ENCODE peak calls at places on chromosomes 4 and X, in four cellular contexts. U, H, X and W are unnamed samples. For H3K36me3 and H3K4me1, the result is how much of the 10 kb centered on the place peaks cover.

GRCh38 chr4:56976878-56977320 is 507 bp downstream of the NOA1 start:
- DNase-seq in X (no peak), U (peak), H (peak), W (peak)

GRCh38 chr4:16772366-16772850 is 126.0 kb downstream of the LDB2 start:
- DNase-seq in X (no peak), U (no peak), H (no peak), W (no peak)

GRCh38 chr4:65508169-65508568 is 162.1 kb downstream of the EPHA5 start:
- DNase-seq in U (peak), H (no peak), X (peak), W (no peak)

GRCh38 chrX:48498374-48498809 is 10.4 kb upstream of the PORCN start:
- DNase-seq in X (peak), U (peak), H (no peak), W (no peak)

GRCh38 chr4:142367326-142368188 is 478.5 kb downstream of the INPP4B start:
- DNase-seq in X (peak), H (no peak), U (no peak), W (no peak)

GRCh38 chr4:134885436-134885835 is 683.8 kb upstream of the PABPC4L start:
- DNase-seq in U (peak), X (no peak), H (no peak), W (no peak)

GRCh38 chrX:112714357-112714918 is 34.7 kb upstream of the LHFPL1 start:
- DNase-seq in U (no peak), X (peak), H (no peak), W (no peak)

GRCh38 chrX:104108955-104109354 is 3.4 kb upstream of the ZCCHC18 start:
- DNase-seq in H (no peak), U (no peak), X (no peak), W (no peak)

GRCh38 chrX:3548743-3549441 is 164.6 kb downstream of the PRKX start:
- DNase-seq in U (peak), X (peak), H (no peak), W (no peak)

GRCh38 chrX:39729834-39730670 is 367.7 kb downstream of the BCOR start:
- DNase-seq in H (no peak), U (peak), X (peak), W (no peak)

GRCh38 chrX:153690466-153690865 is 2.7 kb downstream of the SLC6A8 start:
- DNase-seq in H (no peak), U (no peak), X (no peak), W (no peak)

GRCh38 chrX:153689654-153690465 is 2.1 kb downstream of the SLC6A8 start:
- DNase-seq in X (no peak), H (peak), U (no peak), W (no peak)

GRCh38 chrX:153688534-153688899 is 791 bp downstream of the SLC6A8 start:
- DNase-seq in H (peak), X (no peak), U (no peak), W (no peak)

GRCh38 chrX:153688071-153688470 is 345 bp downstream of the SLC6A8 start:
- DNase-seq in H (no peak), U (no peak), X (no peak), W (no peak)

GRCh38 chrX:153688900-153689590 is 1.3 kb downstream of the SLC6A8 start:
- DNase-seq in U (no peak), H (peak), X (no peak), W (no peak)
- H3K27ac ChIP-seq in U (no peak), H (no peak), X (no peak), W (no peak)

GRCh38 chr4:118036336-118036735 is 2.0 kb downstream of the NDST3 start:
- DNase-seq in X (no peak), H (no peak), U (no peak), W (no peak)
- H3K36me3 ChIP-seq in X (under half), H (under half), U (under half), W (under half)

GRCh38 chr4:153114771-153115321 is 89.4 kb upstream of the TRIM2 start:
- DNase-seq in U (peak), H (no peak), X (peak), W (no peak)
- H3K4me1 ChIP-seq in U (under half), H (under half), X (under half), W (under half)

DNA sequence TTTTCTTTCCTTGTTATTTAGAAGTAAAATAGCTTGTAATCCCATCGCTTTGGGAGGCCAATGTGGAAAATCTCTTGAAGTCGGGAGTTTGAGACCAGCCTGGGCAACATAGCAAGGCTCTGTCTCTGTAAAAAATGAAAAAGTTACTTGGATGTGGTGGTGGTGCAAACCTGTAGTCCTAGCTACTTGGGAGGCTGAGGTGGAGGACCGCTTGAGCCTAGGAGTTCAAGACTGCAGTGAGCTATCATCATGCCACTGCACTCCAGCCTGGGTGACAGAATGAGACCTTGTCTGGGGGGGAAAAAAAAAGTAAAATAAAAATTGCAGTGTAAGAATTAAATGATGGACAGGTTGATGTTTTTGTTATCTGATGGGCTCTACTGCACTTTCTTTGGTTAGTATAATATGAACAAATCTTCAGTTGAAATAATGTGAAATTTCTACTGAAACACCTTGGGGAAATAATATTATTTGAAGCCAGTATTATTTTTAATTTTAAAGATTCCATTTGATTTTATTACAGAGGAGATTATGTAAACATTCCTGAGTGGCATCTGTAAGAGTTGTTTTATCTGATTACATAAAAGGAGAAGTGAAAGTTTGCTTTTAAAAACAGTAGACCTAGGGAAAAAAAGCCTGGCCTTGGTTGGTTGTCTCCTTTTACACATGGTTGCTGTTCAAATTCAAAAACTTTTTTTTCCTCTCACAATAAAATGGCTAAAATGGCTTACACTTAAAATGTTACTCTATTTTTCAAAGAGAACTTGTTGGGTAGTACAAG is 10.5 kb upstream of the NDUFC1 start:
- DNase-seq in X (no peak), H (no peak), U (no peak), W (no peak)
- H3K27ac ChIP-seq in X (no peak), H (no peak), U (no peak), W (no peak)

DNA sequence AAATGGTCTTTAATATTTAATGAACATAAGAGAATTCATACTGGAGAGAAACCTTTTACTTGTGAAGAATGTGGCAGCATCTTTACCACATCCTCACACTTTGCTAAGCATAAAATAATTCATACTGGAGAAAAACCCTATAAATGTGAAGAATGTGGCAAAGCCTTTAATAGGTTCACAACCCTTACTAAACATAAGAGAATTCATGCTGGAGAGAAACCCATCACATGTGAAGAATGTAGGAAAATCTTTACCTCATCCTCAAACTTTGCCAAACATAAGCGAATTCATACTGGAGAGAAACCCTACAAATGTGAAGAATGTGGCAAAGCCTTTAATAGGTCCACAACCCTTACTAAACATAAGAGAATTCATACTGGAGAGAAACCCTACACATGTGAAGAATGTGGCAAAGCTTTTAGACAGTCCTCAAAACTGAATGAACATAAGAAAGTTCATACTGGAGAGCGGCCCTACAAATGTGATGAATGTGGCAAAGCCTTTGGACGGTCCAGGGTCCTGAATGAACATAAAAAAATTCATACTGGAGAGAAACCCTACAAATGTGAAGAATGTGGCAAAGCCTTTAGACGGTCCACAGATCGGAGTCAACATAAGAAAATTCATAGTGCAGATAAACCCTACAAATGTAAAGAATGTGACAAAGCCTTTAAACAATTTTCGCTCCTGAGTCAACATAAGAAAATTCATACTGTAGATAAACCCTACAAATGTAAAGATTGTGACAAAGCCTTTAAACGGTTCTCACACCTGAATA is 35.6 kb downstream of the ZNF141 start:
- DNase-seq in H (no peak), U (peak), X (no peak), W (no peak)
- H3K36me3 ChIP-seq in H (under half), U (under half), X (under half), W (half or more)

GRCh38 chrX:119687661-119688413 is 5.1 kb downstream of the SEPTIN6 start:
- DNase-seq in X (no peak), H (no peak), U (no peak), W (no peak)
- H3K4me1 ChIP-seq in X (under half), H (under half), U (under half), W (under half)

GRCh38 chr4:126856906-126857305 is 775.9 kb upstream of the INTU start:
- DNase-seq in U (no peak), H (no peak), X (no peak), W (no peak)

GRCh38 chr4:126859872-126860271 is 772.9 kb upstream of the INTU start:
- DNase-seq in U (no peak), H (no peak), X (no peak), W (no peak)

GRCh38 chr4:126853715-126854114 is 779.0 kb upstream of the INTU start:
- DNase-seq in H (no peak), X (no peak), U (no peak), W (no peak)

GRCh38 chr4:126860308-126860707 is 772.4 kb upstream of the INTU start:
- DNase-seq in U (no peak), X (no peak), H (no peak), W (peak)

DNA sequence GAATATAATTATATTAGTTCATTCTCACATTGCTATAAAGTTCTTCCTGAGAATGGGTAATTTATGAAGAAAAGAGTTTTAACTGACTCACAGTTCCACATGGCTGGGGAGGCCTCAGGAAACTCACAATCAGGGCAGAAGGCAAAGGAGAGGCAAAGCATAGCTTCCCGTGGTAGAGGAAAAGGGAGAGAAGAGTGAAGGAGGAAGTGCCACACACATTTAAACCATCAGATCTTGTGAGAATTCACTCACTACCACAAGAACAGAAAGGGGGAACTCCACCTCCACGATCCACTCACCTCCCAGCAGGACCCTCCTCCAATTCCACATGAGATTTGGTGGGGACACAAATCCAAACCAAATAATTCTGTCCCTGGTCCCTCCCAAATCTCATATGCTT is 773.4 kb upstream of the INTU start:
- DNase-seq in U (no peak), H (no peak), X (no peak), W (no peak)
- H3K27ac ChIP-seq in U (no peak), H (no peak), X (no peak), W (no peak)